ENCODE peak calls at places on chromosomes 16 and 17, in four cellular contexts. G, U, T and N are unnamed samples.

GRCh38 chr16:78045865-78046581 is 23.7 kb downstream of the CLEC3A start:
- DNase-seq in G (peak; percentile 94), T (peak; percentile 71), U (peak; percentile 99), N (no peak)

GRCh38 chr16:19479302-19479721 is 42.6 kb downstream of the GDE1 start:
- DNase-seq in U (no peak), G (no peak), T (no peak), N (no peak)

GRCh38 chr17:77356109-77356689 is 215.4 kb downstream of the SEC14L1 start:
- DNase-seq in U (peak; percentile 53), T (peak; percentile 50), G (no peak), N (peak; percentile 9)

GRCh38 chr16:31452631-31453106 is 6.6 kb upstream of the ARMC5 start:
- DNase-seq in G (no peak), U (peak; percentile 64), T (peak; percentile 91), N (no peak)

GRCh38 chr17:10117581-10118001 is 80.8 kb downstream of the GAS7 start:
- DNase-seq in T (no peak), G (no peak), U (peak; percentile 89), N (peak; percentile 78)

GRCh38 chr17:63698886-63699637 is 863 bp downstream of the LIMD2 start:
- DNase-seq in T (peak; percentile 50), G (peak; percentile 45), U (peak; percentile 86), N (no peak)

GRCh38 chr16:11007714-11008240 is 63.4 kb downstream of the CLEC16A start:
- DNase-seq in U (peak; percentile 76), G (no peak), T (no peak), N (peak; percentile 54)

GRCh38 chr17:76986318-76986717 is 118.1 kb downstream of the MGAT5B start:
- DNase-seq in G (peak; percentile 46), U (no peak), T (no peak), N (no peak)

GRCh38 chr16:87002717-87003413 is 314.3 kb downstream of the C16orf95 start:
- DNase-seq in T (peak; percentile 62), G (no peak), U (peak; percentile 17), N (no peak)

GRCh38 chr17:47696717-47697642 is 3.0 kb downstream of the TBKBP1 start:
- DNase-seq in U (no peak), T (no peak), G (no peak), N (no peak)

GRCh38 chr16:67184453-67185002 is 765 bp upstream of the MATCAP1 start:
- DNase-seq in T (no peak), G (peak; percentile 73), U (peak; percentile 76), N (peak; percentile 52)

GRCh38 chr16:23316634-23317265 is 14.6 kb downstream of the SCNN1B start:
- DNase-seq in G (no peak), T (no peak), U (no peak), N (no peak)

GRCh38 chr16:66588981-66589713 is 9.9 kb downstream of the CMTM2 start:
- DNase-seq in U (peak; percentile 84), G (no peak), T (peak; percentile 42), N (peak; percentile 50)

GRCh38 chr17:57050303-57050702 is 34.7 kb upstream of the AKAP1 start:
- DNase-seq in G (no peak), T (no peak), U (peak; percentile 66), N (no peak)

GRCh38 chr16:10252155-10252554 is 69.9 kb upstream of the GRIN2A start:
- DNase-seq in G (no peak), U (no peak), T (no peak), N (peak; percentile 75)

GRCh38 chr16:81376880-81377279 is 62.1 kb downstream of the GAN start:
- DNase-seq in T (no peak), U (no peak), G (no peak), N (no peak)

GRCh38 chr17:2155482-2156051 is 100.7 kb downstream of the HIC1 start:
- DNase-seq in T (no peak), U (no peak), G (no peak), N (no peak)

GRCh38 chr16:80976946-80977345 is 29.7 kb downstream of the CMC2 start:
- DNase-seq in U (no peak), T (no peak), G (no peak), N (no peak)

GRCh38 chr17:4474093-4474492 is 24.6 kb upstream of the SPNS2 start:
- DNase-seq in T (no peak), G (no peak), U (no peak), N (no peak)

GRCh38 chr16:74742051-74742481 is 32.6 kb downstream of the FA2H start:
- DNase-seq in T (no peak), U (no peak), G (no peak), N (no peak)

GRCh38 chr16:47888142-47888541 is 267.7 kb downstream of the ABCC12 start:
- DNase-seq in G (peak; percentile 32), T (peak; percentile 43), U (peak; percentile 82), N (no peak)

GRCh38 chr17:40910441-40910841 is 25.4 kb upstream of the KRT20 start:
- DNase-seq in U (no peak), G (peak; percentile 36), T (peak; percentile 74), N (no peak)

GRCh38 chr16:73047221-73047535 is 750 bp downstream of the ZFHX3 start:
- DNase-seq in T (peak; percentile 85), U (no peak), G (no peak), N (no peak)

GRCh38 chr16:73048292-73049050 is 543 bp upstream of the ZFHX3 start:
- DNase-seq in U (no peak), T (peak; percentile 64), G (peak; percentile 65), N (no peak)

GRCh38 chr16:73049051-73049910 is 1.4 kb upstream of the ZFHX3 start:
- DNase-seq in T (no peak), G (no peak), U (no peak), N (no peak)

GRCh38 chr16:73047536-73048291 is at the start of gene ZFHX3:
- DNase-seq in U (peak; percentile 87), G (peak; percentile 83), T (peak; percentile 83), N (peak; percentile 71)

GRCh38 chr16:73046484-73047214 is 1.3 kb downstream of the ZFHX3 start:
- DNase-seq in G (no peak), U (no peak), T (no peak), N (peak; percentile 61)
- H3K4me3 ChIP-seq in G (peak overlapping the region; percentile 86), U (no peak overlapping the region), T (peak overlapping the region; percentile 76), N (peak overlapping the region; percentile 86)

GRCh38 chr17:37100231-37100630 is 151.5 kb downstream of the AATF start:
- DNase-seq in T (no peak), U (no peak), G (no peak), N (no peak)
- H3K27me3 ChIP-seq in T (no peaks in the 10 kb centered on the region), U (no peaks in the 10 kb centered on the region), G (no peaks in the 10 kb centered on the region), N (no peaks in the 10 kb centered on the region)

DNA sequence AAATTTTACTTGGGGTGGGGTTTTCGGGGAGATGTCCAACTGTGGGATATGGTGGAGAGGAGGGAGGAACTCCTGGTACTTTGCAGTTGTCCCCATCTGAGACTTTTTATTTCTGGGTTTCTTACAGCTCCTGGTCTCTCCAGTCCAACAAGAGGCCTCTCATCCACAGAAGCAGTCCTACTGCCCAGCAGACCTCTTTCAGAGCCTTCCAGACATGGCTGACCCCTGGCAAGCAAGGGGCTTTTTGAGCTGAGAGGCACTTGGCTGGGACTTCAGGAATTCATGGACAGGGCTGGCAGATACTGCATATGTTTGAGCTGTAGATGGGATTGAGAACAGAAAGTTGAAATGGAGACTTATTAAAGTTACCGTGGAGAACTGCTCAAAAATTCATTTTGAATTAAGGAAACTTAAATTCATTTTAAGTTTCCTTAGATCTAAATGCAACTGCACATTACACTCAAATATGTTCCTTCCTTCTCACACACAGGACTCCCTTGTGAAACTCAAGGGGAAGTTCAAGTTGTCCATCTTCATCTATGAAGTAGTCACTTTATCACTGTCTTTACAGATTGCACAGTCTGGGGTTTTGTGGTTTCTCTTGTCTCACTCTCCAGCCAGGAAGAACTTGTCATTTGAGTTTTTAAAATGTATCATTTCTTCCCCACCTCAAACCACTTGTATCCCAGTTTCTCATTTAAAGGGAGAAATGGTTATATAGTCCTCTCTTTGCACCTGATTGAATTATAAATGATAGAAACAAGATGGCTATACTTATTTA is 1.1 kb downstream of the LASP1NB start:
- DNase-seq in U (peak; percentile 38), G (no peak), T (no peak), N (no peak)
- H3K27ac ChIP-seq in U (no peak overlapping the region), G (no peak overlapping the region), T (no peak overlapping the region), N (no peak overlapping the region)

GRCh38 chr17:8013731-8014557 is 11.5 kb downstream of the GUCY2D start:
- DNase-seq in U (no peak), G (no peak), T (no peak), N (no peak)

GRCh38 chr17:8016632-8017424 is 14.4 kb downstream of the GUCY2D start:
- DNase-seq in U (peak; percentile 97), G (peak; percentile 82), T (peak; percentile 50), N (peak; percentile 81)

GRCh38 chr17:8015957-8016631 is 13.7 kb downstream of the GUCY2D start:
- DNase-seq in U (peak; percentile 89), T (peak; percentile 34), G (peak; percentile 76), N (peak; percentile 45)

GRCh38 chr17:8014558-8014850 is 12.1 kb downstream of the GUCY2D start:
- DNase-seq in U (no peak), G (no peak), T (no peak), N (no peak)

GRCh38 chr17:8015236-8015956 is 13.0 kb downstream of the GUCY2D start:
- DNase-seq in U (no peak), G (no peak), T (no peak), N (no peak)
- H3K4me3 ChIP-seq in U (peak overlapping the region; percentile 83), G (no peak overlapping the region), T (no peak overlapping the region), N (no peak overlapping the region)

DNA sequence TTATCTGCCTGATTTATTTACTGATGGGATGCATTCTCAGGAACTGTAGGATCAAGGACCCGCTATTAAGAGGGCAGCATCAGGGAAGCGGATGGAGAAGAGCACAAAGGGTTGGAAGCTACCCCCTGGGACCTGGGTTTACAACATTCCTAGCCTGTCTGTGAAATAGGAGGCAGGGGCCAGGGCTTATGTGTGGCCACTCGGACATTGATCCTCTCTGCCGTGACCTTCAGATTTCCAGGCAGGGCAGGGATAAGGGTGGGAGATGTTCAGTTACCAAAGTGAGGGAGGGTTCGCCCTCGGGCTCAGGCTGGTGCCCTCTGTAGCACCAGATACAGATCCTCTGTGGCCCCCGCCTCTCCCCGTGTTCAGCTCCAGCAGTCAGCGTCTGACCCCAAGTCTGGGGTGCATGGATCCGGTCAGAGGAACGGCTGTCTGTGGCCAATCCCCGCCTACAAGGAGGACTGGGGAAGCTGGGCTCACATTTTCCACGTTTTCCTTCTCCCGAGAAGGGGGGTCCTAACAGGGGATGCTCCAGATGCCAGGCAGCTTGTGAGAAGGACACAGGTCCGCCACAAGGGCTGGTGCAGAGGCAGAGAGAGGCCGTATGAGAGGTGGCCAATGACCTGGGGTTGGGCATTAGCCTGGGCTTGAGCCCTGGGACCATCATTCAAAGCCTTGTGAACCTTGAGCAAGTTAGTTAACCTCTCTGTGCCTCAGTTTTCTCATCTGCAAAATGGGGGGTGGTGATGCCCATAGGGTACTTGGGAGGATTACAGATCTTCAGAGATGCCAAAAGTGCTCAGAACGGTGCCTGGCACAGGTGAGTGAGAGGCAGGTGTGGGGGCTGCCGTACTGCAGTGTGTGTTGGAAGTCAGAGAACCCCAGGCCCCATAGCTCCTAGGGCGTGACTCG is 48.3 kb downstream of the ATP2C2 start:
- DNase-seq in T (no peak), U (no peak), G (no peak), N (no peak)
- H3K27me3 ChIP-seq in T (peaks cover 28% of the 10 kb centered on the region), U (peaks cover 9% of the 10 kb centered on the region), G (no peaks in the 10 kb centered on the region), N (no peaks in the 10 kb centered on the region)